ENCODE peak calls at places on chromosomes 2 and 18, in ten cellular contexts. M is hepatocyte, V is GM23338, L is SK-N-SH, D is HCT116, Z is MM.1S, H is GM23248, Q is PC-3, Y is PC-9, N is Karpas-422. S is an unnamed sample. For H3K9me2, the result is how much of the 10 kb centered on the place peaks cover.

GRCh38 chr18:45837283-45838070 is 12.0 kb downstream of the SIGLEC15 start:
- DNase-seq in Y (peak), Q (no peak), Z (no peak), D (no peak), N (no peak), L (peak), M (peak), H (peak), V (peak), S (no peak)

GRCh38 chr2:18169121-18169786 is 290.8 kb downstream of the KCNS3 start:
- DNase-seq in D (no peak), H (no peak), Z (no peak), V (peak), N (no peak), Y (no peak), Q (peak), L (no peak), M (no peak), S (no peak)

GRCh38 chr2:46849741-46850474 is 65.7 kb downstream of the MCFD2 start:
- DNase-seq in V (no peak), L (peak), Y (peak), Z (no peak), D (no peak), N (no peak), M (peak), Q (peak), H (peak), S (no peak)

GRCh38 chr2:168211664-168212163 is 35.7 kb downstream of the STK39 start:
- DNase-seq in Y (no peak), V (no peak), N (no peak), Z (no peak), L (no peak), D (no peak), M (no peak), Q (peak), H (no peak), S (no peak)

GRCh38 chr2:240129731-240130392 is 6.2 kb downstream of the COPS9 start:
- DNase-seq in Q (no peak), H (no peak), Y (no peak), L (no peak), V (no peak), D (no peak), M (no peak), N (no peak), Z (no peak), S (no peak)

GRCh38 chr18:50447102-50447501 is 72.3 kb downstream of the SKA1 start:
- DNase-seq in M (no peak), Q (no peak), H (no peak), D (no peak), Z (no peak), V (no peak), L (no peak), Y (no peak), N (no peak), S (no peak)

GRCh38 chr2:181678033-181678586 is 2.2 kb downstream of the NEUROD1 start:
- DNase-seq in D (no peak), Q (peak), Y (no peak), L (no peak), N (no peak), Z (no peak), H (peak), V (peak), M (peak), S (no peak)

GRCh38 chr2:18209934-18210639 is 331.6 kb downstream of the KCNS3 start:
- DNase-seq in V (no peak), Y (no peak), Q (peak), Z (no peak), D (no peak), N (no peak), L (no peak), H (peak), M (no peak), S (no peak)

GRCh38 chr18:78659748-78660147 is 319.9 kb upstream of the SALL3 start:
- DNase-seq in Y (no peak), M (peak), Z (no peak), L (peak), D (no peak), V (peak), H (no peak), Q (no peak), N (peak), S (no peak)

GRCh38 chr2:85396531-85397470 is 13.4 kb downstream of the CAPG start:
- DNase-seq in V (no peak), L (no peak), H (no peak), Y (peak), Z (peak), Q (peak), M (no peak), N (no peak), D (no peak), S (no peak)

GRCh38 chr2:231047270-231047921 is 9.3 kb upstream of the PSMD1 start:
- DNase-seq in D (no peak), N (no peak), Z (no peak), H (no peak), M (no peak), V (no peak), Q (no peak), L (no peak), Y (no peak), S (no peak)

GRCh38 chr2:216074794-216075193 is 6.8 kb downstream of the PECR start:
- DNase-seq in D (no peak), L (no peak), N (no peak), M (no peak), V (no peak), Z (no peak), Q (peak), Y (no peak), H (no peak), S (no peak)

GRCh38 chr2:156452971-156453370 is 16.8 kb downstream of the GPD2 start:
- DNase-seq in Q (no peak), V (no peak), L (no peak), N (no peak), Z (no peak), D (no peak), H (peak), M (no peak), Y (no peak), S (no peak)

DNA sequence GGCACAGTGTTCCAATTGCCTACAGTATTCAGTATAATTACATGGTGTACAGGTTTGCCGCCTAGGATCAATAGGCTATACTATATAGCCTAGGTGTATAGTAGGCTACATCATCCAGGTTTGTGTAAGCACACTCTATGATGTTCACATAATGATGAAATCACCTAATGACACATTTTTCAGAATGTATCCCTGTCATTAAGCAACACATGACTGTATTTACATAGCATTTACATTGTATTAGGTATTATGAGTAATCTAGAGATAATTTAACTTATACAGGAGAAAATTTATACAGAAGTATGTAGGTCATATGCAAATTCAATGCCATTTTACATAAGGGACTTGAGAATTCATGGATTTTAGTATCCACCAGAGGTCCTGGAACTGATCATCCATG is 35.4 kb downstream of the SCN7A start:
- DNase-seq in N (no peak), M (no peak), Q (no peak), Z (no peak), L (no peak), Y (no peak), D (no peak), H (no peak), V (no peak), S (no peak)
- H3K9me2 ChIP-seq in N (under half), M (under half), Q (under half), Z (under half), L (under half), Y (under half), D (under half), H (under half), V (under half), S (under half)

GRCh38 chr2:150169230-150169629 is 318.2 kb downstream of the RND3 start:
- DNase-seq in V (no peak), Q (peak), M (peak), H (peak), N (no peak), Z (no peak), L (no peak), Y (no peak), D (no peak), S (no peak)
- H3K9me2 ChIP-seq in V (under half), Q (under half), M (under half), H (under half), N (under half), Z (under half), L (under half), Y (under half), D (under half), S (under half)

GRCh38 chr2:64713686-64714085 is 60.0 kb upstream of the SERTAD2 start:
- DNase-seq in H (no peak), Q (no peak), M (no peak), Z (no peak), Y (no peak), N (no peak), L (no peak), D (no peak), V (no peak), S (no peak)
- H3K9me2 ChIP-seq in H (under half), Q (under half), M (under half), Z (under half), Y (under half), N (under half), L (under half), D (under half), V (under half), S (under half)

GRCh38 chr2:158841839-158842238 is 46.7 kb downstream of the DAPL1 start:
- DNase-seq in H (peak), N (no peak), Y (no peak), D (no peak), Q (no peak), Z (no peak), L (no peak), M (peak), V (no peak), S (no peak)
- H3K9me2 ChIP-seq in H (under half), N (under half), Y (under half), D (under half), Q (under half), Z (under half), L (under half), M (under half), V (under half), S (under half)

DNA sequence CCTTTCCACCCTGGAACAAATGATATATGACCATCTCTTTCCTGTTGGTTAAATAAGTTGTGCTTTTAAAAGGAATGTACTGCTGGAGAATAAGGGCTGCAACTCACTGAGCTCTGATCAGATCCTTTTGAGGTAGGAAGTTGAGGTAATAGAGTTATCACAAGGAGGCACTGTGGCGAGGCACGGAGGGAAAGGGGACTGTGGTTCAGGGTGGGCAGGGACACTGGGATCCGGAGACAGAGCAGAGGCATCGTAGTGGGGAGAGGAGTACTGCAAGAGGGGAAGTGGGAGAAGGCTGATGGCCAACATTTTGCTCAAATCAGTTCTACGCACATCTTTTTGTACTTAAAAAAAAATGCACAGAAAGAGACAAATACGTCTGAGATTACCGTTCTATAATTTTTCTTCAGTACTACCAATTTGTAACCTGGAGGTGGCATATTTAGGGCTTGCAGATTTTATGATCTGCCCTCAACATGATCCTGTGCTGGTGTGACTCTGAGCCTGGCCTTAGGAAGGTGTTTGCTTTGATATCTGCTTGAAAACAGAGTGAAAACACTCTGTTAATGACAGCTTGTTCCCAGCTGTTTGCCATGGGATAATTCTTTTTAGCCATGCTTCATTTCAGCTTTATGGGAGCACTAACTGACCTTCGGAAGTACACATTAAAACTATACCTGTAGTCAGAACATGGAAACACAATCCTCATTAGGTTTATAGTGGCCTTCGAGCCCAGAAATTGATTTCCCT is 168.1 kb downstream of the KCNE4 start:
- DNase-seq in V (peak), N (no peak), Z (no peak), M (no peak), H (no peak), Q (no peak), Y (no peak), D (no peak), L (no peak), S (no peak)
- H3K9me2 ChIP-seq in V (under half), N (under half), Z (under half), M (under half), H (under half), Q (under half), Y (under half), D (under half), L (under half), S (under half)

GRCh38 chr18:12839526-12840196 is 44.4 kb downstream of the PTPN2 start:
- DNase-seq in M (no peak), V (no peak), Y (no peak), D (no peak), Z (peak), L (no peak), H (peak), Q (no peak), N (peak), S (peak)

GRCh38 chr18:12838178-12838634 is 45.8 kb downstream of the PTPN2 start:
- DNase-seq in V (peak), Z (peak), N (no peak), Y (peak), M (peak), D (no peak), H (peak), Q (peak), L (peak), S (peak)

GRCh38 chr18:12836551-12836950 is 47.5 kb downstream of the PTPN2 start:
- DNase-seq in V (no peak), M (no peak), L (no peak), Q (no peak), D (no peak), Z (no peak), N (no peak), H (no peak), Y (no peak), S (no peak)

GRCh38 chr18:12839057-12839525 is 44.9 kb downstream of the PTPN2 start:
- DNase-seq in D (no peak), H (peak), Y (no peak), N (peak), V (no peak), L (no peak), Q (peak), Z (peak), M (no peak), S (peak)

GRCh38 chr18:12837747-12838146 is 46.3 kb downstream of the PTPN2 start:
- DNase-seq in Z (no peak), M (no peak), H (peak), N (no peak), L (no peak), Q (peak), D (no peak), V (no peak), Y (no peak), S (no peak)
- H3K9me2 ChIP-seq in Z (under half), M (under half), H (under half), N (under half), L (under half), Q (under half), D (under half), V (under half), Y (under half), S (under half)

DNA sequence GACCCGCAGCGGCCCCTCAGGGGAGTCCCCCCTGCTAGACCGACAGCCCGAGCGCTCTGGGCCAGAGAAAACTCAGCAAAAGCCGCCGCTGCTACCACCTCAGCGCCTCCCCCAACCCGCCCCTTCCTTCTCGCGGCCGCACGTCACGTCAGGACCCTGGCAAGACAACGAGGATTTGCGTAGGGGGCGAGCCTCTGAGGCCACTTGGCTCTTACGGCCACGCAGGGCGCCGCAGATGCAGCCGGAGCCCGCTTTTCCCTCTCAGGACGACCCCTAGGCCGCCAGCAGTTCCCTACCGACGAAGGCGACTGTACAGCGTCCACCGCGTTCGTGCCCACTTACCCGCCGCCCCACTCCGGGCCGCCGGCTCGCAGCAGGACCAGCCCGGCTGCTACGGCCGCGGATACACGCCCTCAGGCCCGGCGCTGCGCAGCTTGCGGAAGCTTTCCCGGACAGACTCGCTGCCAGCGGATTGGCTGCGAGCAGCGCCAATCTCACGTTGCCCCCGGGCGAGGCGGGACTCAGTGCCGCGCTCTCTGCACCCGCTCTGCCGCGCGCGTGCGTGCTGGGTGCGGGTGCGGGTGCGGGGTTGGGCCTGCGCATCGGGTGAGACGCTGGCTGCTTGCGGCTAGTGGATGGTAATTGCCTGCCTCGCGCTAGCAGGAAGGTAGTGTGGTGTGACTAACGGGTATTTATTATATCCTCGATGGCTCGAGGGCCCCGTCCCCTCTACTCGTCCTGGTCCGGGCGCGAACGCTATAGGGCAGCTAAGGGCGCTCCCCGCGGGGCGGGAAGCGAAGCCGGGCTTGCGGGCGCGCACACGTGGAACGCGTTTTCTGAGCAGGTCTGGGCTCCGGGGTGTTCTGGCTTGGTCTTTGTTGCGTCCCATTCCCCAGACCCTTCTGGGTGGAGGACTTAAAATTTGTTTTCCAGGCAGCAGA is at the start of the genes ORMDL1 and PMS1:
- DNase-seq in Q (peak), Y (peak), M (peak), V (peak), L (peak), Z (peak), D (peak), H (peak), N (peak), S (peak)
- H3K9me2 ChIP-seq in Q (under half), Y (under half), M (under half), V (under half), L (under half), Z (under half), D (under half), H (under half), N (under half), S (under half)

S was measured in OCI-LY7.